ENCODE peak calls at places on chromosomes 13 and 19, in five cellular contexts. Z, F, T, L and J are unnamed samples.

GRCh38 chr19:10818306-10819123 is 17.5 kb downstream of the TMED1 start:
- DNase-seq in L (no peak), F (no peak), Z (no peak), T (no peak), J (peak)

GRCh38 chr19:18793144-18794028 is 2.3 kb upstream of the COMP start:
- DNase-seq in L (no peak), T (no peak), Z (no peak), F (no peak), J (peak)

GRCh38 chr13:41457589-41458186 is 338 bp downstream of the RGCC start:
- DNase-seq in T (peak), Z (peak), F (no peak), L (no peak), J (peak)

GRCh38 chr19:33373701-33374405 is at the start of gene CEBPG:
- DNase-seq in L (peak), Z (peak), F (peak), T (peak), J (peak)

GRCh38 chr19:19649159-19649558 is 5.7 kb upstream of the GMIP start:
- DNase-seq in Z (no peak), L (no peak), T (peak), F (no peak), J (no peak)

GRCh38 chr13:110006304-110006703 is 219.9 kb upstream of the IRS2 start:
- DNase-seq in L (peak), Z (peak), F (no peak), T (no peak), J (no peak)

GRCh38 chr13:42574435-42575311 is 721 bp downstream of the TNFSF11 start:
- DNase-seq in T (peak), F (no peak), Z (no peak), L (no peak), J (peak)

GRCh38 chr19:13053761-13054604 is 48.7 kb downstream of the LYL1 start:
- DNase-seq in F (peak), Z (no peak), T (peak), L (peak), J (peak)

GRCh38 chr13:23513460-23513859 is 56.8 kb upstream of the TNFRSF19 start:
- DNase-seq in L (no peak), F (no peak), T (no peak), Z (no peak), J (no peak)

GRCh38 chr19:48446579-48446978 is 796 bp downstream of the GRWD1 start:
- DNase-seq in F (no peak), T (no peak), Z (no peak), L (no peak), J (no peak)
- H2AFZ ChIP-seq in F (no peak), T (no peak), Z (no peak), L (no peak), J (peak)

GRCh38 chr13:34224877-34225276 is 406.9 kb downstream of the RFC3 start:
- DNase-seq in L (no peak), F (no peak), Z (no peak), T (no peak), J (peak)

DNA sequence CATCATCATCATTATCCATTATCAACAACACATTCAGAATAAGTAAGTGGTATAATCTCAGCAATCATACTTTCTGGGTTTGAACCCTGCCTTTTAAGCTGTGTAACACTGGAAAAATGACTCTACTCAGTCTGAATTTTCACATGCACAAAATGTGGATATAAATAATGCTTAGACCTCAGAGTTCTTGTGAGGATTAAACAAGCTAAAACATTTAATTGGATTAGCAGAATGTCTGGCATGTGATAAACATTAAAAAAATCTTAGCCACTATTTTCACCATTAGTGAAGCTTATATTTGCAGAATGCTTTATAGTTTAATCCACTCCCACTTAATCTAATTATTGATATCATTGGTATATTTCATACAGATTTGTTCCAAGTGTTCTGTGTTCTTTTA is 412.3 kb downstream of the RFC3 start:
- DNase-seq in L (no peak), Z (no peak), T (no peak), F (no peak), J (no peak)
- H2AFZ ChIP-seq in L (no peak), Z (no peak), T (no peak), F (no peak), J (no peak)

GRCh38 chr19:17347877-17348276 is 10.5 kb downstream of the GTPBP3 start:
- DNase-seq in L (no peak), T (no peak), Z (no peak), F (no peak), J (no peak)

GRCh38 chr19:17348700-17349099 is 11.3 kb downstream of the GTPBP3 start:
- DNase-seq in Z (no peak), L (peak), F (peak), T (peak), J (peak)

GRCh38 chr19:17347361-17347760 is 10.0 kb downstream of the GTPBP3 start:
- DNase-seq in F (no peak), L (no peak), Z (no peak), T (no peak), J (no peak)

GRCh38 chr19:17341845-17342244 is 4.5 kb downstream of the GTPBP3 start:
- DNase-seq in Z (no peak), T (no peak), F (no peak), L (no peak), J (no peak)

DNA sequence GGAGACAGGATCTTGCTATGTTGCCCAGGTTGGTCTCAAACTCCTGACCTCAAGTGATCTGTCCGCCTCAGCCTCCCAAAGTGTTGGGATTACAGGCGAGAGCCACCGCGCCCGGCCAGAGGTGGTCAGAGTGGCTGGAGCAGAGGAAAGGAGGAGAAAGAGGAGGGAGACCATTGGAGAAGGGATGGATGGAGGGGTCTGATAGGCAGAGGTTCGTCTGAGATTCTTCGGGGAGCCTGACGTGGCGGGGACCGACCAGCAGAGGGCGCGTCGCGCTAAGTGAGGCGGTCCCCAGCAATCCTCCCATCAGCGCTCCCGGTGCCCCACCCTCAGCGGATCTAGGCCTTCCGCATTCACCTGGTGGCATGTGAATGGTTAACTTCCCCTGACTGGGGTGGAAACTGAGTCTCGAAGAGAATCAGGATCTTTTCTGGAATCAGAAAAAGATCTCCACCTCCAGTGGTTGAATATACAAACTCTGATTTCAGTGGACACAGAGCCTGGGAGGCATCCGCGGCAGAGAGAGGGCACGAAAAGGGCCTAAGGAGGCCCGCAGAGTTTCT is 8.8 kb downstream of the GTPBP3 start:
- DNase-seq in T (peak), F (peak), L (peak), Z (peak), J (peak)
- H2AFZ ChIP-seq in T (no peak), F (no peak), L (peak), Z (no peak), J (peak)

DNA sequence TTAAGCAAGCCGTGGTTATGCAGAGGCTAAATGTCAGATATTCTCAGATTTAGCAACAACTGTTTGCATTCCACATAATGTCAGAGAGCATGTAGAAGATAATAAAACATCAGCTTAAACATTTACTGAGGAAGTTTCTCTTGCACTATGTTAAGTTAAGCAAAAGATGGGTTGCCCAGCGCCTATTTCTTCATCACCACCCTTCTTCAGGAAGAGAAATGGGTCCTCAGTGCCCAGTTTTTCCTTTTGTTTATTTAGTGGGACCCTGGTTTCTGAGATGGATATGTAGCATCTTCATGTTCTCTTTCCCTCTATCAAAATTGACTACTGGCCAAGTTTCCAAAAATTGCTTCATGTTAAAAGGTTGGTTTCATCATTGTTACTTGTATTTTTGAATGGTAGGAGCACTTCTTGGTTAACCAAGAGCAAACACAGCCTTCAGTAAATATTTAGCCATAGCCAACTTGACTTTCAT is 356.8 kb downstream of the RFC3 start:
- DNase-seq in T (no peak), F (peak), Z (no peak), L (no peak), J (no peak)
- H2AFZ ChIP-seq in T (no peak), F (no peak), Z (no peak), L (no peak), J (no peak)